ENCODE peak calls at places on chromosomes 7 and 10, in six cellular contexts. K, Q, T, O, W and Y are unnamed samples.

GRCh38 chr10:79229081-79229541 is 118.2 kb upstream of the PPIF start:
- DNase-seq in K (no peak), Q (no peak), T (peak), O (no peak), W (no peak), Y (no peak)

GRCh38 chr10:102358717-102359382 is 36.7 kb upstream of the NFKB2 start:
- DNase-seq in K (no peak), Q (no peak), T (no peak), O (no peak), W (no peak), Y (no peak)

GRCh38 chr7:43071604-43072003 is 40.8 kb upstream of the HECW1 start:
- DNase-seq in K (no peak), Q (no peak), T (peak), O (no peak), W (no peak), Y (no peak)

GRCh38 chr7:137801003-137801402 is 45.8 kb downstream of the DGKI start:
- DNase-seq in K (no peak), Q (no peak), T (no peak), O (no peak), W (no peak), Y (no peak)

GRCh38 chr10:94936721-94937120 is 1.7 kb upstream of the CYP2C9 start:
- DNase-seq in K (no peak), Q (no peak), T (no peak), O (no peak), W (no peak), Y (no peak)

GRCh38 chr7:29299986-29300609 is 105.5 kb downstream of the CHN2 start:
- DNase-seq in K (no peak), Q (no peak), T (no peak), O (no peak), W (no peak), Y (no peak)

GRCh38 chr10:48627984-48628609 is 23.2 kb upstream of the ARHGAP22 start:
- DNase-seq in K (no peak), Q (no peak), T (no peak), O (no peak), W (no peak), Y (no peak)

GRCh38 chr10:17144757-17145156 is 15.1 kb upstream of the CUBN start:
- DNase-seq in K (no peak), Q (no peak), T (no peak), O (peak), W (no peak), Y (peak)

GRCh38 chr7:157271991-157272324 is 64.8 kb upstream of the DNAJB6 start:
- DNase-seq in K (peak), Q (no peak), T (peak), O (no peak), W (no peak), Y (no peak)

GRCh38 chr10:100808851-100809250 is 63.5 kb downstream of the PAX2 start:
- DNase-seq in K (no peak), Q (no peak), T (no peak), O (no peak), W (no peak), Y (no peak)

GRCh38 chr10:558891-559766 is 130.3 kb downstream of the DIP2C start:
- DNase-seq in K (no peak), Q (no peak), T (no peak), O (no peak), W (no peak), Y (no peak)

GRCh38 chr7:50580053-50580452 is 14.8 kb upstream of the DDC start:
- DNase-seq in K (no peak), Q (no peak), T (no peak), O (no peak), W (no peak), Y (no peak)